ENCODE peak calls at places on chromosomes 4 and X, in five cellular contexts. X is prostate gland, A is SK-N-SH, L is Panc1, R is H1. G is an unnamed sample.

GRCh38 chrX:107659768-107660167 is 31.5 kb downstream of the PRPS1 start:
- DNase-seq in X (no peak), A (peak), L (no peak), R (no peak), G (no peak)

GRCh38 chr4:106273831-106274230 is 42.2 kb downstream of the TBCK start:
- DNase-seq in X (no peak), A (no peak), L (no peak), R (no peak), G (no peak)

GRCh38 chr4:179586460-179586859 is 2144.2 kb upstream of the AGA start:
- DNase-seq in X (no peak), A (no peak), L (no peak), R (no peak), G (no peak)

GRCh38 chr4:184674011-184674410 is 24.5 kb downstream of the PRIMPOL start:
- DNase-seq in X (no peak), A (no peak), L (no peak), R (no peak), G (no peak)

GRCh38 chrX:149939271-149940014 is 1.2 kb upstream of the EOLA2 start:
- DNase-seq in X (peak), A (peak), L (no peak), R (peak), G (peak)

GRCh38 chr4:7806080-7806630 is 133.5 kb downstream of the AFAP1 start:
- DNase-seq in X (peak), A (no peak), L (no peak), R (no peak), G (peak)

GRCh38 chr4:82797591-82798081 is 960 bp downstream of the SCD5 start:
- DNase-seq in X (peak), A (peak), L (no peak), R (peak), G (no peak)

GRCh38 chr4:163865010-163865409 is 370.5 kb downstream of the TMA16 start:
- DNase-seq in X (no peak), A (no peak), L (no peak), R (no peak), G (no peak)

GRCh38 chr4:177713454-177713853 is 271.2 kb upstream of the AGA start:
- DNase-seq in X (no peak), A (no peak), L (no peak), R (no peak), G (no peak)

GRCh38 chr4:60122820-60123219 is 1077.3 kb upstream of the ADGRL3 start:
- DNase-seq in X (no peak), A (no peak), L (no peak), R (no peak), G (no peak)

DNA sequence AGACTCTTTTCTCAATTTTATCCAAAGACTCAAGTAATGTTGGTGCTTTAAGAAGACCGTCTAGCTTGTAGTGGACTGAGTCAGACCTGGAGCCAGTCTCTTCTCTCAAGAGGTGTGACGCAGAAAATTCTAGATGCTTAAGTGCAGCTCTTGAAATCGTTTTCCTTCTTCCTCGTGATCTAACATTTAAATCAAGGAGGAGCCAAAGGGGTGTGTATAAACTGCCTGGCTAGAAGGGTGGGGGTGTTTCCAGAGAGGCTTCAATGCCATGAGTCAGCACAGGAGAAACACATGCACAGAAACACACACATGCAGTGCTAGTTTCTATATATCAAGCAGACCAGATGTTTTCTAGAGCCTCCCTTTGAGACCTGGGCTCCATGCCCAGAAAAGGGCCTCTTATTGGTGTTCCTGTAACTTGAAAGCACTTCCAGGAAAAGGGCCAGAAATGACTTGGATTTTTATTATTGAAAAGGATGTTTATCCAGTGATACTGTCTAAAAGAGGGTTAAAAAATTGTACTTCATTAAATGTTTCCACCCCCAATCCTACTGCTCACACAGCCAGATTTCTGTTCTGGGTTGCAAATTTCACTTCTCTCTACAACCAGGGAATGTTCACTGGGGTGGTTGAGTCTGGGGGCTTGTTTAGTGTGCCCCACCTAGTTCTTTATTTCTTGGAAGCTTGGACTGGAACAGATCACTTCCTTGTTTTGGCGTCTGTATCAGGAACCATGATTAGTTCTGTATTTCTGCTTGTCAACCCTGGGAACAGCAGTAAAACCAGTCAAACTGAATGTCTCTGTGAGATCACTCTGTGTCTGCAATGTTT is at the start of gene CLIC2:
- DNase-seq in X (no peak), A (no peak), L (no peak), R (no peak), G (no peak)
- TF ChIP-seq POLR2AphosphoS5 in X (no peak), A (no peak), L (no peak), R (no peak), G (no peak)

GRCh38 chr4:139977838-139978604 is 176.0 kb downstream of the MAML3 start:
- DNase-seq in X (no peak), A (no peak), L (no peak), R (no peak), G (no peak)

GRCh38 chr4:139973015-139973414 is 181.0 kb downstream of the MAML3 start:
- DNase-seq in X (no peak), A (no peak), L (no peak), R (no peak), G (no peak)

GRCh38 chr4:139978692-139979091 is 175.3 kb downstream of the MAML3 start:
- DNase-seq in X (no peak), A (no peak), L (no peak), R (no peak), G (peak)

GRCh38 chr4:139973611-139974010 is 180.4 kb downstream of the MAML3 start:
- DNase-seq in X (no peak), A (no peak), L (no peak), R (no peak), G (no peak)

GRCh38 chr4:139975830-139976272 is 178.1 kb downstream of the MAML3 start:
- DNase-seq in X (peak), A (no peak), L (no peak), R (no peak), G (no peak)
- TF ChIP-seq POLR2AphosphoS5 in X (peak), A (no peak), L (no peak), R (no peak), G (peak)

GRCh38 chrX:103329991-103330390 is at the start of gene TCEAL7:
- DNase-seq in X (no peak), A (peak), L (no peak), R (no peak), G (no peak)
- TF ChIP-seq POLR2AphosphoS5 in X (no peak), A (peak), L (no peak), R (no peak), G (no peak)

GRCh38 chrX:103607385-103608304 is at the start of gene TCEAL3:
- DNase-seq in X (peak), A (peak), L (no peak), R (peak), G (peak)
- TF ChIP-seq POLR2AphosphoS5 in X (no peak), A (peak), L (peak), R (no peak), G (peak)